ENCODE peak calls at places on chromosomes 7 and 10, in four cellular contexts. X, M, K and L are unnamed samples.

GRCh38 chr10:120760246-120760645 is 90.9 kb upstream of the WDR11 start:
- DNase-seq in X (no peak), K (no peak), M (no peak), L (no peak)

GRCh38 chr7:138387755-138388475 is 72.1 kb upstream of the TRIM24 start:
- DNase-seq in X (no peak), K (no peak), M (no peak), L (no peak)

GRCh38 chr7:45105588-45106188 is 5.8 kb downstream of the TBRG4 start:
- DNase-seq in M (no peak), K (no peak), X (no peak), L (no peak)

GRCh38 chr7:16960566-16960965 is 78.8 kb upstream of the AGR3 start:
- DNase-seq in K (no peak), X (no peak), M (no peak), L (no peak)

GRCh38 chr7:31056775-31057346 is 4.8 kb downstream of the ADCYAP1R1 start:
- DNase-seq in X (peak; percentile 50), K (no peak), M (no peak), L (no peak)

GRCh38 chr7:7564323-7564780 is 2.3 kb upstream of the MIOS start:
- DNase-seq in K (peak; percentile 91), M (peak; percentile 76), X (no peak), L (no peak)

GRCh38 chr10:7891634-7892033 is 73.3 kb downstream of the TAF3 start:
- DNase-seq in X (no peak), K (peak; percentile 12), M (peak; percentile 50), L (no peak)

GRCh38 chr10:93413252-93413689 is 68.9 kb downstream of the MYOF start:
- DNase-seq in X (no peak), K (no peak), M (no peak), L (no peak)

GRCh38 chr10:71073451-71074175 is 138.8 kb upstream of the UNC5B start:
- DNase-seq in K (no peak), M (no peak), X (no peak), L (no peak)

GRCh38 chr10:131929122-131929845 is 28.5 kb downstream of the PPP2R2D start:
- DNase-seq in M (no peak), X (peak; percentile 43), K (peak; percentile 15), L (no peak)

GRCh38 chr10:122363722-122364463 is 10.6 kb upstream of the PLEKHA1 start:
- DNase-seq in K (no peak), M (no peak), X (no peak), L (no peak)

GRCh38 chr10:129520440-129521080 is 53.5 kb downstream of the MGMT start:
- DNase-seq in K (no peak), X (peak; percentile 14), M (no peak), L (no peak)

GRCh38 chr10:80204801-80205477 is 398 bp downstream of the ANXA11 start:
- DNase-seq in M (peak; percentile 30), K (peak; percentile 45), X (no peak), L (no peak)

GRCh38 chr10:124791378-124792348 is at the start of gene EEF1AKMT2:
- DNase-seq in M (peak; percentile 82), X (peak; percentile 89), K (peak; percentile 90), L (peak; percentile 94)

GRCh38 chr10:104492349-104492940 is 138.8 kb downstream of the CFAP58 start:
- DNase-seq in X (no peak), M (no peak), K (no peak), L (no peak)

GRCh38 chr10:52895066-52895465 is 122.5 kb upstream of the MBL2 start:
- DNase-seq in M (no peak), X (no peak), K (no peak), L (no peak)

GRCh38 chr7:156127166-156128134 is 315.2 kb upstream of the SHH start:
- DNase-seq in K (no peak), M (no peak), X (no peak), L (no peak)

GRCh38 chr10:73117976-73118743 is 7.9 kb downstream of the NUDT13 start:
- DNase-seq in X (no peak), M (peak; percentile 67), K (peak; percentile 67), L (no peak)

GRCh38 chr7:93145324-93145723 is 2.9 kb downstream of the SAMD9L start:
- DNase-seq in M (no peak), K (no peak), X (no peak), L (no peak)

GRCh38 chr7:154744226-154744860 is 258.6 kb downstream of the PAXIP1 start:
- DNase-seq in X (peak; percentile 76), K (no peak), M (no peak), L (peak; percentile 68)

GRCh38 chr10:118504044-118504944 is 91.2 kb downstream of the PRLHR start:
- DNase-seq in X (no peak), K (no peak), M (peak; percentile 3), L (no peak)

GRCh38 chr10:51846856-51847506 is 147.6 kb upstream of the CSTF2T start:
- DNase-seq in M (no peak), X (no peak), K (no peak), L (no peak)

GRCh38 chr10:20622522-20623270 is 274.4 kb downstream of the NEBL start:
- DNase-seq in M (peak; percentile 1), K (peak; percentile 65), X (no peak), L (no peak)

GRCh38 chr10:123746520-123746919 is 80.4 kb downstream of the GPR26 start:
- DNase-seq in M (no peak), K (no peak), X (peak; percentile 29), L (no peak)

GRCh38 chr7:80498481-80499349 is 13.1 kb downstream of the GNAT3 start:
- DNase-seq in M (peak; percentile 71), K (peak; percentile 77), X (no peak), L (no peak)

GRCh38 chr10:89163265-89163995 is 43.7 kb downstream of the CH25H start:
- DNase-seq in K (no peak), M (no peak), X (no peak), L (no peak)

GRCh38 chr7:150420987-150421674 is 29.3 kb upstream of the GIMAP8 start:
- DNase-seq in M (peak; percentile 58), X (peak; percentile 87), K (peak; percentile 72), L (peak; percentile 75)

GRCh38 chr10:70742537-70743429 is 42.4 kb downstream of the TBATA start:
- DNase-seq in X (no peak), K (peak; percentile 88), M (peak; percentile 72), L (no peak)

GRCh38 chr7:24356758-24357386 is 72.9 kb downstream of the NPY start:
- DNase-seq in X (no peak), K (no peak), M (no peak), L (no peak)

GRCh38 chr7:17939111-17939669 is 1.1 kb downstream of the SNX13 start:
- DNase-seq in X (no peak), M (peak; percentile 30), K (peak; percentile 52), L (peak; percentile 6)

GRCh38 chr10:63866075-63866746 is 345.0 kb downstream of the REEP3 start:
- DNase-seq in K (peak; percentile 62), X (peak; percentile 87), M (peak; percentile 47), L (peak; percentile 75)

DNA sequence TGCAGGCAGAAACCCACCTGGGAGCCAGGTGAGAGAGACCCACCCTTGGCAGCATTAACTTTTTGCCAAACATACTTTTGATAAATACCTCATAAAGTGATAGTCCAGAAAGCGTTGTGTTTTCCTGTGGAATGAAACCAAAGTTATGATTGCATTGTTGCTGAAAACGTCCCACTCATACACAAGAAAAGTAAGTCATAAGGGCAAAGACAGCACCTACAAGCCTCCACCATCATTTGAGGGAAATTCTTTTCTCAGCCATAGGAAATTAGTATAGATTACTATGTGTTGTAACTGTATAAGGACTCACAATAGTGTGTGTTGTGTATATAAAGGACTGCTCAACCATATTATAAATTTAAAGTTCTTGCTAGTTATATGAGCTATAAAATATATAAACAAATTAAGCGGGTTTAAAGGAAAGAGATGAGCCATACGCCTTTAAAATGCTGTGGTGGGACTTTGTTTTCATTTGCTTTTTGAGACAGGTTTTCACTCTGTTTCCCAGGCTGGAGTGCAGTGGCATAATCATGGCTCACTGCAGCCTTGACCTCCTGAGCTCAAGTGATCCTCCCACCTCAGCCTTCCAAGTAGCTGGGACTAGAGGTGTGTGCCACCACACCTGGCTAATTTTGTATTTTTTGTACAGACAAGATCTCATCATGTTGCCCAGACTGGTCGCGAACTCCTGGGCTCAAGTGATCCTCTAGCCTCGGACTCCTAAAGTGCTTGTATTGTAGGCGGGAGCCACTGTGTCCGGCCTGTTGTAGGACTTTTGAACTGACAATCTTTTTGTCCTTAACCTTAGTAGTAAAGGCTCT is 160.8 kb downstream of the PKD1L1 start:
- DNase-seq in K (peak; percentile 41), X (no peak), M (peak; percentile 54), L (no peak)
- H2BK120ac ChIP-seq in K (peak overlapping the region; percentile 98), X (no peak overlapping the region), M (peak overlapping the region; percentile 98), L (no peak overlapping the region)

GRCh38 chr7:28682811-28683210 is 270.5 kb downstream of the CREB5 start:
- DNase-seq in K (no peak), M (no peak), X (no peak), L (no peak)

GRCh38 chr7:28686418-28686800 is 271.7 kb downstream of the TRIL start:
- DNase-seq in K (peak; percentile 85), X (peak; percentile 66), M (peak; percentile 79), L (peak; percentile 69)

GRCh38 chr7:28685660-28686417 is 272.3 kb downstream of the TRIL start:
- DNase-seq in M (peak; percentile 99), K (peak; percentile 99), X (peak; percentile 83), L (peak; percentile 61)

GRCh38 chr7:28685291-28685659 is 272.9 kb downstream of the TRIL start:
- DNase-seq in K (no peak), M (no peak), X (no peak), L (no peak)

GRCh38 chr7:28684729-28685211 is 272.5 kb downstream of the CREB5 start:
- DNase-seq in X (no peak), M (no peak), K (no peak), L (no peak)
- H3K14ac ChIP-seq in X (peak overlapping the region; percentile 64), M (no peak overlapping the region), K (no peak overlapping the region), L (no peak overlapping the region)

DNA sequence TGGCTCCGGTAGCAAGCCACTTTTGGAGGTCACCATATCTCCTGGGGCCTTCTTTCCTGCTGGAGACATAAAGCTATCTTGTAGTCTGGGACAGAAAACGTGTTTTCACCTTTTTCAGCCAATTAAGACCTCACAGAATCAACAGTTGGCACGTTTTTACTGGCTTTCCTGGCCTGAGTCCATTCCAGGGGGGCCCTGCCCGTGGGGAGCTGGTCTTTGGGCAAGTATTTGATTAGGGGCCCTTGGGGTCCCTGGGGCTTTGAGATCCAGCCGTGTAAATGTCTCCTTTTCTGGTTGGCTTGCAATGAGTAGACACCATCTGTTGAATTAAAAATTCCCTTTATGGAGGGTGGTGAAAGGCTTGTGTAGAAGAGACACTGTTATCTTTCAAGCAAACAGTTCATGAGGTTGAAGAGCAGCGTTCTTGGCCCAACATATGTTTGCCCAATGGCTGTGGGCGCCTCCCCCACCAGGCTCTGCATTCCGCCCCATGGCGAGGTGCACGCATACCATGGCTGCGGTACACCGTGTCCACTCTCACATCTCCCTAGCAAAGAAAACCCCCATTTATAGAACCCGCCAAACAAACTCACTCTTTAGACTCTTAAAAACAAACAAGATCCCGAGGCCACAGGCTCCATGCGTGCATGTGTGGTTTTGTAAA is 593.2 kb downstream of the LRMDA start:
- DNase-seq in K (no peak), X (no peak), M (no peak), L (no peak)
- H2BK120ac ChIP-seq in K (no peak overlapping the region), X (no peak overlapping the region), M (no peak overlapping the region), L (no peak overlapping the region)

GRCh38 chr7:22713463-22713862 is 13.5 kb upstream of the IL6 start:
- DNase-seq in M (no peak), X (no peak), K (no peak), L (no peak)

GRCh38 chr7:22712999-22713398 is 14.0 kb upstream of the IL6 start:
- DNase-seq in X (no peak), M (no peak), K (no peak), L (no peak)

DNA sequence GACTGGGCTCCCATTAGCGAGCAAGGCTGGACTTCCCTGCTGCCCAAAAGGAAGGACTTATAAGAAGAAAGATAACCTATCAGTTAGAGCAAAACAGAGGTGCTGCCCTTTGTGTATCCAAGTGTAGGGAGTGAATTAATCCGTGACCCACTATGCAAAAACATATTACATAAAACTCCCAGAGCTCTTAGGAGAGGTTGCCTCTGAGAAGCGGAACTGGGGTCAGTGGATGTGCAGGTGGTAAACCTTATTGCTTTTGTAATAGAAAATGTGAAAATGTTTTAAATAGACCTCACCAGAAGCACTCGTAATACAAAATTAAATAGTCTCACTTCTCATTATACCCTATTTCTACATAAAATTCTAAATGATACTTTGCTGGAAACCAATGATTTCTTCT is 17.1 kb upstream of the IL6 start:
- DNase-seq in M (no peak), K (no peak), X (no peak), L (no peak)
- H3K14ac ChIP-seq in M (no peak overlapping the region), K (no peak overlapping the region), X (peak overlapping the region; percentile 74), L (no peak overlapping the region)